ENCODE peak calls at places on chromosome 1, in ten cellular contexts. N is GM06990; S is activated naive CD8-positive, alpha-beta T cell treated with anti-CD3 and anti-CD28 coated beads for 36 hours; J is AG04449; B is fibroblast of mammary gland; E is psoas muscle; Q is memory B cell; R is NCI-H748 treated with DMSO at 0.1 percent for 48 hours; Y is glomerular endothelial cell; A is HTR-8/SVneo. K is an unnamed sample.

GRCh38 chr1:248714248-248714647 is 11.7 kb upstream of the OR14I1 start:
- DNase-seq in B (peak), S (no peak), Q (no peak), N (no peak), E (no peak), J (no peak), A (no peak), Y (no peak), R (no peak), K (no peak)

GRCh38 chr1:1250828-1251284 is 4.3 kb upstream of the C1QTNF12 start:
- DNase-seq in B (no peak), Q (peak), A (peak), R (no peak), J (no peak), E (peak), N (peak), S (peak), Y (no peak), K (no peak)

GRCh38 chr1:169928438-169929209 is 34.9 kb upstream of the SCYL3 start:
- DNase-seq in S (no peak), J (no peak), A (peak), Y (no peak), Q (peak), R (no peak), N (no peak), E (no peak), B (peak), K (no peak)

GRCh38 chr1:35519432-35519831 is 37.8 kb downstream of the KIAA0319L start:
- DNase-seq in B (no peak), E (no peak), J (no peak), R (no peak), N (no peak), S (no peak), Y (no peak), A (no peak), Q (no peak), K (no peak)

GRCh38 chr1:27149084-27149483 is 5.8 kb downstream of the SLC9A1 start:
- DNase-seq in B (no peak), S (no peak), E (no peak), R (no peak), Q (no peak), N (no peak), Y (no peak), J (no peak), A (no peak), K (no peak)

GRCh38 chr1:85230305-85230977 is 29.0 kb downstream of the C1orf52 start:
- DNase-seq in J (no peak), Q (no peak), R (no peak), N (no peak), Y (no peak), S (no peak), E (no peak), B (no peak), A (no peak), K (no peak)

GRCh38 chr1:77405186-77405585 is 123.4 kb downstream of the AK5 start:
- DNase-seq in R (no peak), N (no peak), Y (no peak), B (no peak), Q (no peak), E (no peak), A (no peak), J (no peak), S (no peak), K (no peak)

GRCh38 chr1:31902509-31902857 is 35.7 kb downstream of the PTP4A2 start:
- DNase-seq in A (no peak), S (no peak), R (no peak), Q (no peak), N (no peak), Y (no peak), B (no peak), E (no peak), J (no peak), K (no peak)

GRCh38 chr1:29835486-29836273 is 599.4 kb downstream of the PTPRU start:
- DNase-seq in B (peak), N (peak), J (no peak), A (no peak), Y (no peak), E (no peak), S (no peak), Q (no peak), R (peak), K (no peak)

GRCh38 chr1:42214447-42214871 is 49.9 kb upstream of the GUCA2A start:
- DNase-seq in Y (peak), S (no peak), E (no peak), R (no peak), Q (no peak), B (peak), A (no peak), N (no peak), J (peak), K (peak)

GRCh38 chr1:45507195-45507594 is 7.1 kb downstream of the MMACHC start:
- DNase-seq in R (no peak), J (no peak), E (no peak), Y (no peak), Q (no peak), B (no peak), A (no peak), N (no peak), S (no peak), K (no peak)

GRCh38 chr1:11671544-11672286 is 7.7 kb downstream of the FBXO6 start:
- DNase-seq in A (no peak), Q (no peak), J (no peak), B (no peak), E (no peak), S (no peak), N (no peak), Y (no peak), R (no peak), K (no peak)

GRCh38 chr1:10724052-10724494 is 72.4 kb downstream of the CASZ1 start:
- DNase-seq in R (peak), B (peak), J (no peak), Y (no peak), E (peak), Q (no peak), S (no peak), A (peak), N (no peak), K (no peak)

GRCh38 chr1:225004396-225004795 is 74.9 kb downstream of the DNAH14 start:
- DNase-seq in E (no peak), N (no peak), B (no peak), S (no peak), J (no peak), Y (no peak), R (no peak), Q (no peak), A (no peak), K (no peak)

K was measured in HL-60.